ENCODE peak calls at places on chromosome X, in four cellular contexts. Y is thoracic aorta, R is mammary epithelial cell, A is IMR-90. C is an unnamed sample.

GRCh38 chrX:135977611-135978010 is 3.8 kb upstream of the MMGT1 start:
- DNase-seq in Y (no peak), R (peak), A (peak), C (peak)

GRCh38 chrX:150475466-150475865 is 93.0 kb upstream of the MTM1 start:
- DNase-seq in Y (no peak), R (no peak), A (peak), C (no peak)

GRCh38 chrX:41672643-41673042 is 16.1 kb upstream of the GPR34 start:
- DNase-seq in Y (no peak), R (no peak), A (no peak), C (no peak)

GRCh38 chrX:150968862-150969720 is 14.0 kb upstream of the HMGB3 start:
- DNase-seq in Y (no peak), R (no peak), A (no peak), C (no peak)

GRCh38 chrX:153620576-153620975 is 21.6 kb upstream of the CCNQ start:
- DNase-seq in Y (no peak), R (peak), A (no peak), C (no peak)

GRCh38 chrX:69387559-69388487 is 116.3 kb upstream of the NALF2 start:
- DNase-seq in Y (no peak), R (peak), A (peak), C (peak)

GRCh38 chrX:130975947-130976346 is 72.9 kb upstream of the ENOX2 start:
- DNase-seq in Y (no peak), R (peak), A (peak), C (peak)

GRCh38 chrX:1462596-1463251 is 10.0 kb upstream of the ASMTL start:
- DNase-seq in Y (no peak), R (no peak), A (peak), C (peak)

GRCh38 chrX:2414384-2414783 is 86.4 kb downstream of the DHRSX start:
- DNase-seq in Y (no peak), R (no peak), A (no peak), C (no peak)

GRCh38 chrX:40268126-40268525 is 170.4 kb upstream of the BCOR start:
- DNase-seq in Y (no peak), R (no peak), A (no peak), C (peak)

GRCh38 chrX:40266490-40267333 is 169.0 kb upstream of the BCOR start:
- DNase-seq in Y (no peak), R (peak), A (peak), C (peak)

GRCh38 chrX:40272141-40272540 is 174.4 kb upstream of the BCOR start:
- DNase-seq in Y (no peak), R (no peak), A (no peak), C (no peak)

GRCh38 chrX:40262641-40263560 is 165.1 kb upstream of the BCOR start:
- DNase-seq in Y (no peak), R (peak), A (peak), C (peak)

GRCh38 chrX:40267334-40268118 is 169.8 kb upstream of the BCOR start:
- DNase-seq in Y (no peak), R (no peak), A (no peak), C (no peak)
- TF ChIP-seq CTCF in Y (no peak), R (no peak), A (no peak), C (no peak)

GRCh38 chrX:9466711-9467110 is 1.9 kb downstream of the TBL1X start:
- DNase-seq in Y (no peak), R (no peak), A (no peak), C (no peak)
- H3K4me3 ChIP-seq in Y (peak), R (no peak), A (peak), C (peak)

GRCh38 chrX:68112321-68112720 is 321.0 kb downstream of the OPHN1 start:
- DNase-seq in Y (no peak), R (peak), A (peak), C (peak)
- TF ChIP-seq CTCF in Y (no peak), R (no peak), A (no peak), C (no peak)

GRCh38 chrX:8728932-8729331 is 3.0 kb downstream of the ANOS1 start:
- DNase-seq in Y (no peak), R (no peak), A (no peak), C (no peak)

GRCh38 chrX:8730812-8731578 is 942 bp downstream of the ANOS1 start:
- DNase-seq in Y (no peak), R (peak), A (no peak), C (no peak)

GRCh38 chrX:8726031-8726652 is 5.8 kb downstream of the ANOS1 start:
- DNase-seq in Y (no peak), R (peak), A (no peak), C (no peak)

DNA sequence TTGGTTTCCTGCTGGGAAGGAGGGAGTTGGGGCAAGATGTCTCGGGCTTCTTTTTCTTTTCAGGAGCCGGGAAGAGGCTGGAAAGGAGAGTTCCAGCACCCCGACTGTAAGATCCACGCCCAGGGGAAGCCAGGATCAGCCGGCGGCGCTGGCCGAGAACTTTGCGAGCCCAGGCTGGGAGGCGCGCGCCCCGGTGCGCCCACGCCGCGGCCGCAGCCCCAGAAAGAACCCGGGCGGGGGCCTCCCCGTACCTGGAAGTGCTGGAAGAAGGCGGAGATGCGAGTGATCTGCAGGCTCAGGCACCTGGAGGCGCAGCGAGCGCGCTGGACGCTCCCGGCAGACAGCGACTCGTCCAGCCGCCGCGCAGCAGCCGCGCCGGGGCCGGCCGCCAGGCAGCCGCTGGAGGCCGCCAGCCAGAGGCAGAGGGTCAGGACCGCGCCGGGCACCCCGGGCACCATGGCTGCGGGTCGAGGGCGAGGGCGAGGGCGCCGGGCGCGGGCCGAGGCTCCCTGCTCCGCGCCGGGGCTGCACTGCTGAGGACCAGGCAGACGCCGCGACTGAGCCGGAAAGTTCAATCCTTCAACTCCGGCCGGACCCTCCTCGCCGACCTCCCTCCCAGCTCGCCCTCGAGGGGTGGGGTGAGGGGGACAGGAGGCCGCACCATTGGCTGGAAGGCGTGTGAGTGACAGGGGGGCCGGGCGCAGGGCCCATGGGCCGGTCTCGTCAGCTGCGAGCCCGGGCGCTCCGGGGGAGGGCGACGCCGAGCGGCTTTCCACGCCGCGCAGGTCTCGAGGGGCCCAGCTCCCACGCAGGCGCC is at the start of gene ANOS1:
- DNase-seq in Y (no peak), R (peak), A (no peak), C (peak)
- H3K4me3 ChIP-seq in Y (peak), R (peak), A (peak), C (peak)

C was measured in astrocyte of the spinal cord.